ENCODE peak calls at places on chromosome 11, in four cellular contexts. H is OCI-LY7, L is A549, P is neural crest cell. N is an unnamed sample.

GRCh38 chr11:86151188-86152005 is 82.5 kb upstream of the PICALM start:
- DNase-seq in P (no peak), L (no peak), H (no peak), N (no peak)

GRCh38 chr11:57904369-57904768 is 119.3 kb upstream of the OR9Q1 start:
- DNase-seq in L (no peak), P (no peak), H (no peak), N (no peak)

GRCh38 chr11:82465481-82465880 is 268.2 kb downstream of the FAM181B start:
- DNase-seq in H (no peak), P (no peak), L (no peak), N (no peak)

GRCh38 chr11:6483015-6483414 is 1.7 kb downstream of the TIMM10B start:
- DNase-seq in H (no peak), L (no peak), P (no peak), N (no peak)

GRCh38 chr11:119030029-119030328 is 698 bp downstream of the SLC37A4 start:
- DNase-seq in L (no peak), H (no peak), P (no peak), N (peak; percentile 5)

GRCh38 chr11:23497040-23497439 is 636.8 kb upstream of the CCDC179 start:
- DNase-seq in H (no peak), L (no peak), P (no peak), N (no peak)

GRCh38 chr11:46363031-46363407 is 15.8 kb downstream of the DGKZ start:
- DNase-seq in H (no peak), P (no peak), L (no peak), N (no peak)

GRCh38 chr11:120532511-120533196 is 21.1 kb downstream of the GRIK4 start:
- DNase-seq in L (no peak), H (no peak), P (no peak), N (no peak)

GRCh38 chr11:111733009-111733408 is 33.2 kb downstream of the PPP2R1B start:
- DNase-seq in L (no peak), P (no peak), H (no peak), N (no peak)

GRCh38 chr11:109309153-109309552 is 112.8 kb upstream of the C11orf87 start:
- DNase-seq in L (no peak), P (no peak), H (no peak), N (no peak)

GRCh38 chr11:114106986-114107385 is 47.5 kb downstream of the ZBTB16 start:
- DNase-seq in H (no peak), L (no peak), P (no peak), N (no peak)

GRCh38 chr11:32358729-32359128 is 76.6 kb downstream of the WT1 start:
- DNase-seq in H (no peak), P (no peak), L (no peak), N (peak; percentile 32)

GRCh38 chr11:133388975-133389568 is 143.2 kb downstream of the OPCML start:
- DNase-seq in H (no peak), L (no peak), P (no peak), N (no peak)

GRCh38 chr11:3122775-3123201 is 42.3 kb downstream of the OSBPL5 start:
- DNase-seq in H (no peak), L (no peak), P (no peak), N (no peak)

GRCh38 chr11:103594283-103594682 is 442.2 kb upstream of the DDI1 start:
- DNase-seq in P (no peak), H (no peak), L (no peak), N (no peak)

GRCh38 chr11:1150769-1151365 is 6.9 kb upstream of the MUC5AC start:
- DNase-seq in H (no peak), P (no peak), L (no peak), N (no peak)

GRCh38 chr11:92758216-92758615 is 211.2 kb upstream of the MTNR1B start:
- DNase-seq in L (no peak), H (no peak), P (no peak), N (no peak)

GRCh38 chr11:93537767-93538261 is 5.4 kb downstream of the SMCO4 start:
- DNase-seq in H (no peak), P (no peak), L (no peak), N (no peak)

GRCh38 chr11:62911137-62912130 is 9.7 kb downstream of the CHRM1 start:
- DNase-seq in L (no peak), H (no peak), P (no peak), N (no peak)

GRCh38 chr11:125512106-125512505 is 16.0 kb upstream of the FEZ1 start:
- DNase-seq in P (no peak), H (no peak), L (no peak), N (no peak)

GRCh38 chr11:69030324-69030723 is 17.3 kb upstream of the MRGPRF start:
- DNase-seq in P (no peak), H (no peak), L (no peak), N (no peak)

GRCh38 chr11:111476366-111476765 is 35.8 kb downstream of the BTG4 start:
- DNase-seq in H (no peak), L (no peak), P (no peak), N (no peak)

GRCh38 chr11:117457031-117457785 is 129.6 kb downstream of the CEP164 start:
- DNase-seq in L (no peak), P (no peak), H (no peak), N (peak; percentile 91)

GRCh38 chr11:30586251-30587144 is at the start of gene MPPED2:
- DNase-seq in H (no peak), P (peak; percentile 71), L (peak; percentile 49), N (no peak)

GRCh38 chr11:107549253-107549953 is 16.1 kb downstream of the ALKBH8 start:
- DNase-seq in P (no peak), H (peak; percentile 61), L (no peak), N (no peak)

GRCh38 chr11:107549954-107550285 is 15.6 kb downstream of the ALKBH8 start:
- DNase-seq in L (no peak), H (no peak), P (no peak), N (no peak)

GRCh38 chr11:107545101-107545514 is 20.4 kb downstream of the ALKBH8 start:
- DNase-seq in L (no peak), H (no peak), P (no peak), N (no peak)

GRCh38 chr11:107550304-107550703 is 15.2 kb downstream of the ALKBH8 start:
- DNase-seq in H (no peak), P (no peak), L (no peak), N (no peak)
- TF ChIP-seq CTCF in H (no peak), P (no peak), L (no peak), N (no peak)

DNA sequence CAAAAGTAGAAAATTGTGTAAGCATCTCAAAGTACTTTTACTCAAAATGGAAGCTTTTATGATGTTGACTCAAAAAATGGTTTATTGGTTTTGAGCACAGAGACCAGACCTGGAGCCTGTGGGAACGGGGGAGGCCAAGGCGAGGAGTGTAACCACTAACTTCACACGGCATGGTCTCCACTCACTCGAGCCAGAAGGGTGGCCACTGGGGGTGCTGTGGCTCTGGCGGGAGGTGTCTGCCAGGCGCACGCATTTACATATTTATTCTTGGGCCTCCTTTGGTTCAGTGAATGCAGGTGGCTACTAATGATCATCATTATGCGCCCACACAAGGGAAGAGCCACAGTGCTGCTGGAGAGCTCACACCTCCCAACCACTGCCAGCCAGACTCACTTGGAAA is 64.6 kb downstream of the FLRT1 start:
- DNase-seq in L (no peak), H (peak; percentile 84), P (no peak), N (no peak)
- TF ChIP-seq CTCF in L (no peak), H (peak; percentile 89), P (peak; percentile 32), N (no peak)

DNA sequence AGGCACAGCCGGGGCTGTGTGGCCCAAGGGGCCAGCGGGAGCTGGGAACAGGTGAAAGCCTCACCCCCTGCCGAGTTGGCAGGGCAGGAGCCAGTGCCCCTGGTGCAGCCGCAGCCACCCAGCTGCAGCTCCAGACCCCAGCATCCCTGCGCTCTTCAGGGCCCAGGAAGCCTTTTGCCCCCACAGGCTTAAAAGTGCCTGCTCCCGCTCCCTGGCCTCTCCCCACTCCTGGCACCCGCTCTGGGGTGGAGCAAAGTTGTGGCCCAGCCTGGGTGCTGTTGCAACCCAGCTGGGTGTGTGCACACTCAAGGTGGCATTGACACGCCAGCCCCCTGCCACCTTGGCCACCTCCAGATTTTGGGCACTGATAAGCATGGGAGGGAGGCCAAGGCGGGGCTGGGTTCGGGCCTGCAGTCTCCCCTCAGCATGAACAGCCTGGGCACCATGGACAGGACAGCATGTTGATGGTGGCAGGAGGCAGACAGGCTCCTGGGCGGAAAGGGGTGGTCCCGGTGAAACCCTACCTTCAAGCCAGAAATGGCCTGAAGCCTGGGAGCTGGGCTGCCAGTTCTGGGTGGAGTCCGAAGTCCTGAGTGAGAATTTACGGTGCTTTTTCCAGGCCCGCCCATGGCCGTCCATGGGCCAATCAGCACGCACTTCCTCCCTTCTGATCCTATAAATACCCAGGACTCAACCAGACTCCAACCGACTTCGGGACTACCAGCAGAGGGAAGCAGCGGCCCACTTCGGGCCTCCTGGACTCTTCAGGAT is 23.5 kb upstream of the RNASEH2C start:
- DNase-seq in L (peak; percentile 49), P (peak; percentile 8), H (peak; percentile 6), N (no peak)
- TF ChIP-seq CTCF in L (peak; percentile 40), P (peak; percentile 50), H (no peak), N (peak; percentile 29)

GRCh38 chr11:43681543-43681942 is 1.0 kb downstream of the HSD17B12 start:
- DNase-seq in P (no peak), H (no peak), L (peak; percentile 19), N (no peak)

GRCh38 chr11:43686207-43686606 is 5.7 kb downstream of the HSD17B12 start:
- DNase-seq in P (no peak), L (no peak), H (no peak), N (no peak)

GRCh38 chr11:43685483-43685882 is 4.9 kb downstream of the HSD17B12 start:
- DNase-seq in L (no peak), P (no peak), H (no peak), N (no peak)

GRCh38 chr11:43676933-43677332 is 3.6 kb upstream of the HSD17B12 start:
- DNase-seq in P (no peak), H (no peak), L (no peak), N (no peak)

GRCh38 chr11:43680521-43681505 is at the start of gene HSD17B12:
- DNase-seq in H (peak; percentile 99), P (peak; percentile 95), L (peak; percentile 99), N (peak; percentile 72)
- TF ChIP-seq CTCF in H (peak; percentile 18), P (no peak), L (no peak), N (no peak)

DNA sequence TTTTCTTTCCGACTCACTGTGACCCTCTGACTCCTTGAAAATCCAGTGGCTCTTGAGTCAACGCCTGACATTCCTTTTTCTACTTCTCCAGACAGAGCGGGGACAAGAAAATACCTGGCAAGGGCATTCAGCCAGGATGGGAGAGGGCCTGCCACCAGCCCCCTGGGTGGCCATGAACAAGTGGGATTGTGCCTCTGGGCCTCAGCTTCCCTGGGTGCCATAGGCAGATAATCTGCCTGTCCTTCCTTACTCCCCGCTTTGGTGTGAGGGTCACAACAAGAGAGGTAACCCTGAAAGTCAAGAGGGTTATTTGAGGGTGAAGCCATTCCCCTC is 613.9 kb upstream of the CADM1 start:
- DNase-seq in H (no peak), P (no peak), L (no peak), N (no peak)
- TF ChIP-seq CTCF in H (no peak), P (no peak), L (no peak), N (no peak)

GRCh38 chr11:45211732-45212131 is 65.3 kb downstream of the PRDM11 start:
- DNase-seq in H (no peak), L (no peak), P (no peak), N (no peak)
- TF ChIP-seq CTCF in H (peak; percentile 42), L (peak; percentile 32), P (no peak), N (no peak)